ENCODE peak calls at places on chromosome 1, in seven cellular contexts. One of them, this sample, is unnamed.

GRCh38 chr1:157628773-157629172 is 30.9 kb upstream of the FCRL4 start:
- ATAC-seq in activated CD4-positive, alpha-beta T cell treated with anti-CD3 and anti-CD28 coated beads for 36 hours: no peak
- ATAC-seq in GM23338: no peak
- ATAC-seq in CD4-positive, alpha-beta T cell: no peak
- ATAC-seq in HepG2: no peak
- ATAC-seq in naive thymus-derived CD4-positive, alpha-beta T cell: peak; percentile 40
- ATAC-seq in stimulated activated naive B cell treated with anti-CD40 and anti-IgM and Interleukin-4, amounts not matched to agents 10 μg/mL and 1 μg/mL and 100 μg/mL, for 72 hours: no peak
- ATAC-seq in this sample: no peak

GRCh38 chr1:182721525-182721924 is 37.1 kb upstream of the RGS8 start:
- ATAC-seq in activated CD4-positive, alpha-beta T cell treated with anti-CD3 and anti-CD28 coated beads for 36 hours: peak; percentile 21
- ATAC-seq in GM23338: no peak
- ATAC-seq in CD4-positive, alpha-beta T cell: no peak
- ATAC-seq in HepG2: no peak
- ATAC-seq in naive thymus-derived CD4-positive, alpha-beta T cell: no peak
- ATAC-seq in stimulated activated naive B cell treated with anti-CD40 and anti-IgM and Interleukin-4, amounts not matched to agents 10 μg/mL and 1 μg/mL and 100 μg/mL, for 72 hours: no peak
- ATAC-seq in this sample: no peak

GRCh38 chr1:218643926-218644325 is 298.8 kb downstream of the TGFB2 start:
- ATAC-seq in activated CD4-positive, alpha-beta T cell treated with anti-CD3 and anti-CD28 coated beads for 36 hours: no peak
- ATAC-seq in GM23338: no peak
- ATAC-seq in CD4-positive, alpha-beta T cell: no peak
- ATAC-seq in HepG2: no peak
- ATAC-seq in naive thymus-derived CD4-positive, alpha-beta T cell: no peak
- ATAC-seq in stimulated activated naive B cell treated with anti-CD40 and anti-IgM and Interleukin-4, amounts not matched to agents 10 μg/mL and 1 μg/mL and 100 μg/mL, for 72 hours: no peak
- ATAC-seq in this sample: no peak

GRCh38 chr1:153944005-153944821 is 2.3 kb downstream of the DENND4B start:
- ATAC-seq in activated CD4-positive, alpha-beta T cell treated with anti-CD3 and anti-CD28 coated beads for 36 hours: no peak
- ATAC-seq in GM23338: no peak
- ATAC-seq in CD4-positive, alpha-beta T cell: no peak
- ATAC-seq in HepG2: no peak
- ATAC-seq in naive thymus-derived CD4-positive, alpha-beta T cell: no peak
- ATAC-seq in stimulated activated naive B cell treated with anti-CD40 and anti-IgM and Interleukin-4, amounts not matched to agents 10 μg/mL and 1 μg/mL and 100 μg/mL, for 72 hours: no peak
- ATAC-seq in this sample: no peak

GRCh38 chr1:2824999-2825398 is 23.5 kb upstream of the TTC34 start:
- ATAC-seq in activated CD4-positive, alpha-beta T cell treated with anti-CD3 and anti-CD28 coated beads for 36 hours: no peak
- ATAC-seq in GM23338: no peak
- ATAC-seq in CD4-positive, alpha-beta T cell: no peak
- ATAC-seq in HepG2: no peak
- ATAC-seq in naive thymus-derived CD4-positive, alpha-beta T cell: no peak
- ATAC-seq in stimulated activated naive B cell treated with anti-CD40 and anti-IgM and Interleukin-4, amounts not matched to agents 10 μg/mL and 1 μg/mL and 100 μg/mL, for 72 hours: no peak
- ATAC-seq in this sample: no peak

GRCh38 chr1:243495442-243496172 is 239.8 kb downstream of the SDCCAG8 start:
- ATAC-seq in activated CD4-positive, alpha-beta T cell treated with anti-CD3 and anti-CD28 coated beads for 36 hours: no peak
- ATAC-seq in GM23338: no peak
- ATAC-seq in CD4-positive, alpha-beta T cell: no peak
- ATAC-seq in HepG2: no peak
- ATAC-seq in naive thymus-derived CD4-positive, alpha-beta T cell: peak; percentile 77
- ATAC-seq in stimulated activated naive B cell treated with anti-CD40 and anti-IgM and Interleukin-4, amounts not matched to agents 10 μg/mL and 1 μg/mL and 100 μg/mL, for 72 hours: peak; percentile 61
- ATAC-seq in this sample: no peak

GRCh38 chr1:26938004-26938658 is 16.6 kb downstream of the NUDC start:
- ATAC-seq in activated CD4-positive, alpha-beta T cell treated with anti-CD3 and anti-CD28 coated beads for 36 hours: no peak
- ATAC-seq in GM23338: peak; percentile 38
- ATAC-seq in CD4-positive, alpha-beta T cell: no peak
- ATAC-seq in HepG2: peak; percentile 97
- ATAC-seq in naive thymus-derived CD4-positive, alpha-beta T cell: no peak
- ATAC-seq in stimulated activated naive B cell treated with anti-CD40 and anti-IgM and Interleukin-4, amounts not matched to agents 10 μg/mL and 1 μg/mL and 100 μg/mL, for 72 hours: no peak
- ATAC-seq in this sample: no peak

GRCh38 chr1:31036749-31037500 is 28.6 kb downstream of the PUM1 start:
- ATAC-seq in activated CD4-positive, alpha-beta T cell treated with anti-CD3 and anti-CD28 coated beads for 36 hours: peak; percentile 89
- ATAC-seq in GM23338: no peak
- ATAC-seq in CD4-positive, alpha-beta T cell: no peak
- ATAC-seq in HepG2: no peak
- ATAC-seq in naive thymus-derived CD4-positive, alpha-beta T cell: no peak
- ATAC-seq in stimulated activated naive B cell treated with anti-CD40 and anti-IgM and Interleukin-4, amounts not matched to agents 10 μg/mL and 1 μg/mL and 100 μg/mL, for 72 hours: peak; percentile 54
- ATAC-seq in this sample: peak; percentile 97

GRCh38 chr1:2376261-2376741 is 15.1 kb downstream of the MORN1 start:
- ATAC-seq in activated CD4-positive, alpha-beta T cell treated with anti-CD3 and anti-CD28 coated beads for 36 hours: no peak
- ATAC-seq in GM23338: no peak
- ATAC-seq in CD4-positive, alpha-beta T cell: no peak
- ATAC-seq in HepG2: no peak
- ATAC-seq in naive thymus-derived CD4-positive, alpha-beta T cell: no peak
- ATAC-seq in stimulated activated naive B cell treated with anti-CD40 and anti-IgM and Interleukin-4, amounts not matched to agents 10 μg/mL and 1 μg/mL and 100 μg/mL, for 72 hours: no peak
- ATAC-seq in this sample: no peak

GRCh38 chr1:88029142-88029541 is 654.9 kb upstream of the PKN2 start:
- ATAC-seq in activated CD4-positive, alpha-beta T cell treated with anti-CD3 and anti-CD28 coated beads for 36 hours: no peak
- ATAC-seq in GM23338: peak; percentile 78
- ATAC-seq in CD4-positive, alpha-beta T cell: no peak
- ATAC-seq in HepG2: peak; percentile 99
- ATAC-seq in naive thymus-derived CD4-positive, alpha-beta T cell: no peak
- ATAC-seq in stimulated activated naive B cell treated with anti-CD40 and anti-IgM and Interleukin-4, amounts not matched to agents 10 μg/mL and 1 μg/mL and 100 μg/mL, for 72 hours: no peak
- ATAC-seq in this sample: no peak

GRCh38 chr1:6180578-6181311 is 624 bp upstream of the CHD5 start:
- ATAC-seq in activated CD4-positive, alpha-beta T cell treated with anti-CD3 and anti-CD28 coated beads for 36 hours: no peak
- ATAC-seq in GM23338: peak; percentile 2
- ATAC-seq in CD4-positive, alpha-beta T cell: peak; percentile 46
- ATAC-seq in HepG2: no peak
- ATAC-seq in naive thymus-derived CD4-positive, alpha-beta T cell: no peak
- ATAC-seq in stimulated activated naive B cell treated with anti-CD40 and anti-IgM and Interleukin-4, amounts not matched to agents 10 μg/mL and 1 μg/mL and 100 μg/mL, for 72 hours: peak; percentile 36
- ATAC-seq in this sample: no peak